ENCODE peak calls at places on chromosomes 11 and 22, in eight cellular contexts. L, E, O, N, A, B, V and J are unnamed samples.
A peak's percentile ranks its signal among the peaks of the same experiment; 100 is the strongest.

GRCh38 chr11:22115470-22116037 is 77.3 kb upstream of the ANO5 start:
- DNase-seq in L (no peak), E (no peak), O (no peak), N (no peak), A (no peak), B (no peak), V (no peak), J (no peak)

GRCh38 chr11:60305906-60306619 is 21.0 kb upstream of the MS4A6E start:
- DNase-seq in L (no peak), E (no peak), O (no peak), N (no peak), A (no peak), B (peak; percentile 10), V (no peak), J (no peak)

GRCh38 chr11:111939836-111940604 is 2.9 kb downstream of the DIXDC1 start:
- DNase-seq in L (no peak), E (no peak), O (peak; percentile 94), N (no peak), A (no peak), B (no peak), V (no peak), J (no peak)

GRCh38 chr11:37370817-37371216 is 772.8 kb upstream of the RAG2 start:
- DNase-seq in L (no peak), E (no peak), O (no peak), N (no peak), A (no peak), B (no peak), V (no peak), J (no peak)

GRCh38 chr11:118406599-118407166 is 5.3 kb downstream of the ATP5MG start:
- DNase-seq in L (no peak), E (peak; percentile 23), O (peak; percentile 39), N (no peak), A (no peak), B (no peak), V (no peak), J (no peak)

GRCh38 chr22:39185601-39186012 is 33.1 kb upstream of the CBX7 start:
- DNase-seq in L (peak; percentile 70), E (peak; percentile 84), O (peak; percentile 49), N (no peak), A (no peak), B (no peak), V (peak; percentile 89), J (peak; percentile 72)

GRCh38 chr11:117011541-117011908 is 86.7 kb downstream of the SIK3 start:
- DNase-seq in L (no peak), E (no peak), O (no peak), N (peak; percentile 26), A (no peak), B (no peak), V (no peak), J (no peak)

GRCh38 chr22:47769652-47770051 is 1007.2 kb downstream of the TBC1D22A start:
- DNase-seq in L (no peak), E (no peak), O (no peak), N (no peak), A (no peak), B (no peak), V (no peak), J (no peak)

GRCh38 chr11:22641559-22641958 is 15.9 kb upstream of the FANCF start:
- DNase-seq in L (no peak), E (no peak), O (no peak), N (no peak), A (no peak), B (no peak), V (no peak), J (no peak)

GRCh38 chr11:96878299-96879051 is 488.7 kb downstream of the JRKL start:
- DNase-seq in L (no peak), E (no peak), O (no peak), N (no peak), A (no peak), B (no peak), V (peak; percentile 49), J (no peak)

GRCh38 chr11:114179234-114179941 is 116.8 kb upstream of the NNMT start:
- DNase-seq in L (no peak), E (peak; percentile 75), O (no peak), N (peak; percentile 84), A (no peak), B (no peak), V (peak; percentile 98), J (peak; percentile 89)

GRCh38 chr11:68321293-68322030 is 9.1 kb downstream of the LRP5 start:
- DNase-seq in L (no peak), E (no peak), O (no peak), N (no peak), A (no peak), B (no peak), V (no peak), J (no peak)

GRCh38 chr22:19716829-19717105 is 2.5 kb downstream of the SEPTIN5 start:
- DNase-seq in L (peak; percentile 56), E (no peak), O (no peak), N (no peak), A (no peak), B (no peak), V (no peak), J (no peak)

GRCh38 chr11:74736031-74736430 is 4.8 kb upstream of the CHRDL2 start:
- DNase-seq in L (no peak), E (no peak), O (no peak), N (no peak), A (no peak), B (no peak), V (no peak), J (no peak)

GRCh38 chr22:49062155-49063039 is 765.3 kb downstream of the BRD1 start:
- DNase-seq in L (no peak), E (no peak), O (no peak), N (no peak), A (no peak), B (no peak), V (peak; percentile 38), J (no peak)

GRCh38 chr11:132604446-132604845 is 927.9 kb downstream of the OPCML start:
- DNase-seq in L (no peak), E (no peak), O (peak; percentile 63), N (no peak), A (no peak), B (no peak), V (no peak), J (no peak)

GRCh38 chr22:37283393-37283937 is 1.2 kb downstream of the CYTH4 start:
- DNase-seq in L (peak; percentile 90), E (no peak), O (no peak), N (no peak), A (no peak), B (no peak), V (no peak), J (no peak)

GRCh38 chr11:60563553-60564235 is 48.5 kb downstream of the MS4A13 start:
- DNase-seq in L (no peak), E (no peak), O (no peak), N (no peak), A (no peak), B (no peak), V (no peak), J (no peak)

DNA sequence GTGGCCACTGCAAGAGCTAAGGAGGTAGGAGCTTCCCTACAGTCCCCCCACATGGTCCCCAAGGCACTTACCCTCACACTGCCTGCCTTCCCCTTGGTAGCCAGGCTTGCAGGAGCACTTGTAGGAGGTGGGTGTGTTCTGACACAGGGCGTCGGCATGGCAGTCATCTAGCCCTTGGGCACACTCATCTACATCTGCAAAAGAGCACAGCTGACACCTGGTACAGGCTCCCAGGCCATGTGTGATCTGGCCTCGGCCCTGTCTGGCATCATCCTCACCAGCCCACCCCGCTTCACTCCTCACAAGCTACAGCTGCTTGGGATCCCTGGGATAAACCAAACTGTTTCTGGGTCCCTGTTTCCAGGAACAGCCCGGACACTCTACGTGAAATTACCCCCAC is 1.8 kb downstream of the SCUBE2 start:
- DNase-seq in L (no peak), E (no peak), O (no peak), N (no peak), A (no peak), B (no peak), V (no peak), J (no peak)
- TF ChIP-seq POLR2A in L (no peak), E (no peak), O (no peak), N (no peak), A (no peak), B (no peak), V (no peak), J (no peak)

GRCh38 chr11:83174008-83174407 is 17.1 kb downstream of the PCF11 start:
- DNase-seq in L (no peak), E (no peak), O (no peak), N (no peak), A (no peak), B (no peak), V (no peak), J (no peak)
- H3K4me1 ChIP-seq in L (peaks cover 57% of the 10 kb centered on the region), E (peaks cover 27% of the 10 kb centered on the region), O (peaks cover 4% of the 10 kb centered on the region), N (no peaks in the 10 kb centered on the region), A (peaks cover 32% of the 10 kb centered on the region), B (no peaks in the 10 kb centered on the region), V (peaks cover 53% of the 10 kb centered on the region), J (peaks cover 23% of the 10 kb centered on the region)

GRCh38 chr22:36067237-36067558 is 38.6 kb upstream of the RBFOX2 start:
- DNase-seq in L (no peak), E (no peak), O (no peak), N (no peak), A (no peak), B (no peak), V (no peak), J (no peak)

GRCh38 chr22:36068776-36069344 is 40.2 kb upstream of the RBFOX2 start:
- DNase-seq in L (no peak), E (no peak), O (peak; percentile 29), N (no peak), A (no peak), B (no peak), V (no peak), J (no peak)

GRCh38 chr22:36065462-36065774 is 36.8 kb upstream of the RBFOX2 start:
- DNase-seq in L (no peak), E (no peak), O (no peak), N (no peak), A (no peak), B (no peak), V (no peak), J (no peak)

GRCh38 chr22:36064358-36064757 is 35.7 kb upstream of the RBFOX2 start:
- DNase-seq in L (no peak), E (no peak), O (no peak), N (no peak), A (no peak), B (no peak), V (no peak), J (no peak)

GRCh38 chr22:36065775-36066544 is 37.3 kb upstream of the RBFOX2 start:
- DNase-seq in L (peak; percentile 90), E (peak; percentile 88), O (peak; percentile 92), N (peak; percentile 90), A (peak; percentile 89), B (peak; percentile 91), V (peak; percentile 97), J (peak; percentile 80)
- H3K27ac ChIP-seq in L (peak overlapping the region; percentile 89), E (peak overlapping the region; percentile 81), O (peak overlapping the region; percentile 64), N (peak overlapping the region; percentile 87), A (peak overlapping the region; percentile 88), B (peak overlapping the region; percentile 64), V (peak overlapping the region; percentile 83), J (peak overlapping the region; percentile 89)

DNA sequence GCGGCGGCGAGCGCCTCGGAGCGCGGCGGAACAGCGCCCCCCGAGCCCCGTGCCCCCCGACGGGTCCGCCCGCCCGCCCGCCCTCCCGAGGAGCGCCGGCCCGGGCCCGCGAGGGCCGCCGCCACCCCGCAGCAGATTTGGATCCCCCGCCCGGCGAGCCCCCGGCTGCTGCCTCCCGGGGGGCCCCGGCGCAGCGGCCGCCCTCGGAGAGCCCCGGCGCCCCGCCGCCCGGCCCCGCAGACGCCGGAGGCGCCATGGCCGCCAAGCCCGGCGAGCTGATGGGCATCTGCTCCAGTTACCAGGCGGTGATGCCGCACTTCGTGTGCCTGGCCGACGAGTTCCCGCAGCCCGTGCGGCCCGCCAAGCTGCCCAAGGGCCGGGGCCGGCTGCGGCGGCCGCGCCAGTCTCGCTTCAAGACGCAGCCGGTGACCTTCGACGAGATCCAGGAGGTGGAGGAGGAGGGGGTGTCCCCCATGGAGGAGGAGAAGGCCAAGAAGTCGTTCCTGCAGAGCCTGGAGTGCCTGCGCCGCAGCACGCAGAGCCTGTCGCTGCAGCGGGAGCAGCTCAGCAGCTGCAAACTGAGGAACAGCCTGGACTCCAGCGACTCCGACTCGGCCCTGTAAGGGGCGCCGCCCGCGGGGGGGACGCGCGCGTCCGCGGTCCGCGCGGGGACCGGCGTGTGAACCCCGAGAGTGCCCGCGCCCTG is 367 bp downstream of the C11orf96 start:
- DNase-seq in L (no peak), E (no peak), O (peak; percentile 33), N (peak; percentile 59), A (peak; percentile 28), B (no peak), V (peak; percentile 78), J (no peak)
- TF ChIP-seq POLR2A in L (no peak), E (no peak), O (no peak), N (peak; percentile 36), A (no peak), B (no peak), V (no peak), J (no peak)